ENCODE peak calls at places on chromosomes 11 and 22, in seven cellular contexts. O is hippocampal formation, E is NCI-H2029, V is NCI-H345, R is left colon, P is mesendoderm, M is T-cell. C is an unnamed sample.

GRCh38 chr11:17423533-17424310 is 35.3 kb upstream of the KCNJ11 start:
- DNase-seq in O (no peak), E (no peak), V (no peak), R (peak), P (no peak), M (no peak), C (no peak)

GRCh38 chr11:15969281-15969680 is 387.1 kb downstream of the SOX6 start:
- DNase-seq in O (peak), E (no peak), V (peak), R (peak), P (peak), M (no peak), C (peak)

GRCh38 chr11:122036022-122036421 is 80.0 kb downstream of the BLID start:
- DNase-seq in O (no peak), E (no peak), V (no peak), R (no peak), P (no peak), M (no peak), C (no peak)

GRCh38 chr11:111574373-111575230 is 27.6 kb upstream of the SIK2 start:
- DNase-seq in O (no peak), E (no peak), V (peak), R (no peak), P (no peak), M (no peak), C (no peak)

GRCh38 chr22:40399661-40400060 is 29.3 kb downstream of the SGSM3 start:
- DNase-seq in O (no peak), E (no peak), V (no peak), R (no peak), P (peak), M (no peak), C (no peak)

GRCh38 chr22:48486163-48486957 is 1341.3 kb downstream of the BRD1 start:
- DNase-seq in O (no peak), E (no peak), V (no peak), R (no peak), P (no peak), M (no peak), C (no peak)

GRCh38 chr22:28464179-28464578 is 215.5 kb downstream of the TTC28 start:
- DNase-seq in O (no peak), E (no peak), V (no peak), R (no peak), P (no peak), M (no peak), C (no peak)

GRCh38 chr11:57778318-57779037 is 16.9 kb downstream of the CTNND1 start:
- DNase-seq in O (peak), E (peak), V (peak), R (peak), P (peak), M (no peak), C (peak)

GRCh38 chr22:29456211-29456671 is 17.9 kb downstream of the RFPL1 start:
- DNase-seq in O (no peak), E (no peak), V (no peak), R (no peak), P (peak), M (no peak), C (no peak)

GRCh38 chr11:67504950-67505561 is at the start of gene PITPNM1:
- DNase-seq in O (no peak), E (no peak), V (peak), R (peak), P (peak), M (peak), C (peak)

GRCh38 chr22:44214187-44214586 is 33.5 kb downstream of the PARVG start:
- DNase-seq in O (no peak), E (no peak), V (no peak), R (no peak), P (no peak), M (no peak), C (no peak)

GRCh38 chr22:50700387-50701075 is 27.9 kb downstream of the SHANK3 start:
- DNase-seq in O (no peak), E (no peak), V (no peak), R (no peak), P (no peak), M (no peak), C (no peak)

GRCh38 chr11:62708423-62709261 is 1.2 kb downstream of the GNG3 start:
- DNase-seq in O (no peak), E (peak), V (peak), R (peak), P (peak), M (peak), C (no peak)

C was measured in NB4.